ENCODE peak calls at places on chromosome 5, in nine cellular contexts. I is WERI-Rb-1; H is central memory CD4-positive, alpha-beta T cell; T is stimulated activated effector memory CD8-positive, alpha-beta T cell treated with anti-CD3 and anti-CD28 coated beads, Interleukin-12 subunit alpha, Interleukin-12 subunit beta, amount 100 ng/mL, for 72 hours; K is glutamatergic neuron; P is uterus; A is nephron progenitor cell; Q is heart right ventricle; Z is cardiac fibroblast. Y is an unnamed sample.
A peak's percentile ranks its signal among the peaks of the same experiment; 100 is the strongest.

GRCh38 chr5:177507596-177508216 is 1.9 kb downstream of the DOK3 start:
- DNase-seq in A (no peak), I (no peak), P (no peak), Z (no peak), H (no peak), T (no peak), K (no peak), Q (no peak), Y (no peak)

GRCh38 chr5:179762781-179763176 is 30.2 kb downstream of the MAML1 start:
- DNase-seq in K (no peak), P (no peak), T (no peak), H (no peak), I (no peak), Z (no peak), Q (no peak), A (no peak), Y (no peak)

GRCh38 chr5:98599016-98599415 is 174.4 kb upstream of the RGMB start:
- DNase-seq in Q (no peak), H (no peak), A (no peak), P (no peak), T (no peak), Z (peak; percentile 22), I (no peak), K (no peak), Y (no peak)

GRCh38 chr5:147544556-147544955 is 34.7 kb upstream of the DPYSL3 start:
- DNase-seq in T (no peak), K (no peak), Z (no peak), Q (no peak), H (no peak), I (no peak), P (no peak), A (no peak), Y (no peak)

GRCh38 chr5:151156732-151157402 is 712 bp downstream of the ANXA6 start:
- DNase-seq in P (no peak), T (peak; percentile 72), A (peak; percentile 30), K (peak; percentile 42), I (no peak), Z (peak; percentile 29), Q (no peak), H (peak; percentile 16), Y (no peak)

GRCh38 chr5:91357012-91357634 is 26.0 kb downstream of the ARRDC3 start:
- DNase-seq in K (no peak), A (peak; percentile 32), Z (no peak), I (peak; percentile 13), P (no peak), Q (no peak), H (no peak), T (peak; percentile 26), Y (no peak)

GRCh38 chr5:134020188-134020587 is 15.4 kb upstream of the VDAC1 start:
- DNase-seq in I (no peak), Z (no peak), T (no peak), A (no peak), K (no peak), H (no peak), Q (no peak), P (no peak), Y (no peak)

GRCh38 chr5:116573617-116574431 is 799 bp downstream of the SEMA6A start:
- DNase-seq in Q (peak; percentile 29), T (peak; percentile 49), H (no peak), K (peak; percentile 56), I (peak; percentile 34), A (peak; percentile 59), Z (peak; percentile 18), P (no peak), Y (no peak)

GRCh38 chr5:145780961-145781360 is 54.2 kb downstream of the PRELID2 start:
- DNase-seq in T (no peak), I (no peak), P (no peak), Q (no peak), K (no peak), H (no peak), Z (no peak), A (peak; percentile 23), Y (no peak)

GRCh38 chr5:172715931-172716682 is 54.9 kb downstream of the DUSP1 start:
- DNase-seq in K (no peak), A (no peak), I (no peak), P (peak; percentile 20), Q (no peak), H (no peak), T (no peak), Z (no peak), Y (no peak)

GRCh38 chr5:142012186-142012785 is 541 bp downstream of the GNPDA1 start:
- DNase-seq in H (peak; percentile 21), P (peak; percentile 45), T (no peak), I (peak; percentile 67), A (peak; percentile 26), K (peak; percentile 67), Z (peak; percentile 55), Q (peak; percentile 58), Y (no peak)

GRCh38 chr5:33470544-33470943 is 29.8 kb downstream of the TARS1 start:
- DNase-seq in K (no peak), A (no peak), I (peak; percentile 17), Z (peak; percentile 62), T (no peak), H (no peak), P (no peak), Q (no peak), Y (no peak)

GRCh38 chr5:93123127-93123526 is 457.9 kb downstream of the NR2F1-AS1 start:
- DNase-seq in A (no peak), I (no peak), H (no peak), K (no peak), Q (no peak), Z (no peak), P (no peak), T (no peak), Y (no peak)

GRCh38 chr5:174235993-174236528 is 190.6 kb downstream of the NSG2 start:
- DNase-seq in T (no peak), A (no peak), Q (no peak), H (no peak), K (no peak), Z (no peak), I (no peak), P (no peak), Y (no peak)

GRCh38 chr5:131845828-131846227 is 49.0 kb upstream of the FNIP1 start:
- DNase-seq in A (no peak), P (no peak), Z (no peak), Q (no peak), K (no peak), I (no peak), T (no peak), H (no peak), Y (no peak)

GRCh38 chr5:175550055-175550660 is 71.8 kb downstream of the SFXN1 start:
- DNase-seq in I (no peak), H (no peak), K (no peak), A (no peak), Q (no peak), T (no peak), P (no peak), Z (no peak), Y (no peak)

GRCh38 chr5:121188849-121189248 is 662.8 kb upstream of the FTMT start:
- DNase-seq in K (no peak), P (no peak), H (no peak), T (no peak), A (no peak), Q (no peak), I (no peak), Z (no peak), Y (no peak)

GRCh38 chr5:94613583-94613982 is 4.8 kb downstream of the KIAA0825 start:
- DNase-seq in P (no peak), Q (no peak), A (no peak), H (no peak), Z (peak; percentile 33), K (no peak), I (no peak), T (no peak), Y (no peak)

GRCh38 chr5:132264546-132265335 is 7.2 kb downstream of the PDLIM4 start:
- DNase-seq in K (no peak), H (no peak), P (peak; percentile 63), I (peak; percentile 2), Z (no peak), A (no peak), T (peak; percentile 40), Q (no peak), Y (no peak)

GRCh38 chr5:14603141-14603540 is 21.5 kb downstream of the OTULINL start:
- DNase-seq in I (no peak), K (no peak), P (no peak), A (no peak), H (no peak), T (no peak), Q (no peak), Z (no peak), Y (no peak)

GRCh38 chr5:10701567-10702039 is 59.4 kb downstream of the DAP start:
- DNase-seq in A (peak; percentile 61), H (no peak), Z (peak; percentile 61), Q (no peak), T (no peak), P (no peak), I (peak; percentile 72), K (peak; percentile 36), Y (no peak)

GRCh38 chr5:115571441-115571878 is 26.9 kb upstream of the FEM1C start:
- DNase-seq in K (no peak), P (no peak), A (no peak), H (no peak), I (no peak), T (no peak), Q (no peak), Z (peak; percentile 74), Y (no peak)

GRCh38 chr5:3597727-3598082 is 2.1 kb downstream of the IRX1 start:
- DNase-seq in I (no peak), Q (no peak), Z (no peak), K (no peak), P (no peak), T (no peak), A (no peak), H (no peak), Y (no peak)

GRCh38 chr5:135332519-135333150 is 66.4 kb downstream of the MACROH2A1 start:
- DNase-seq in Z (peak; percentile 78), I (no peak), Q (no peak), A (no peak), P (no peak), H (no peak), T (no peak), K (no peak), Y (no peak)

GRCh38 chr5:34040411-34040810 is 2.6 kb downstream of the C1QTNF3 start:
- DNase-seq in I (no peak), P (no peak), K (no peak), A (no peak), Q (no peak), Z (no peak), T (no peak), H (no peak), Y (no peak)

Y was measured in effector memory CD4-positive, alpha-beta T cell.